ENCODE peak calls at places on chromosomes 1 and 21, in seven cellular contexts. Y is iPS DF 19.7, T is HEK293T, P is GM20000, X is OCI-LY7, D is putamen, S is IMR-90. R is an unnamed sample.

GRCh38 chr21:41802684-41803083 is 35.8 kb upstream of the RIPK4 start:
- DNase-seq in D (peak), S (no peak), X (no peak), Y (no peak), T (no peak), P (no peak), R (no peak)

GRCh38 chr1:78726686-78727085 is 77.1 kb downstream of the IFI44 start:
- DNase-seq in D (no peak), Y (no peak), S (peak), P (no peak), T (no peak), X (no peak), R (no peak)

GRCh38 chr1:52662645-52663313 is 29.8 kb downstream of the SHISAL2A start:
- DNase-seq in S (peak), Y (peak), D (no peak), X (no peak), P (no peak), T (peak), R (peak)

GRCh38 chr1:33271666-33272505 is 15.6 kb downstream of the ZNF362 start:
- DNase-seq in Y (no peak), P (no peak), X (no peak), T (no peak), S (no peak), D (no peak), R (no peak)

GRCh38 chr1:212691561-212692071 is 8.0 kb downstream of the BATF3 start:
- DNase-seq in Y (no peak), T (no peak), D (no peak), S (no peak), X (no peak), P (no peak), R (no peak)

GRCh38 chr1:2586154-2587070 is at the start of gene PRXL2B:
- DNase-seq in T (peak), D (peak), Y (peak), P (peak), S (peak), X (peak), R (peak)

GRCh38 chr21:37532868-37533780 is 166.6 kb downstream of the DYRK1A start:
- DNase-seq in P (peak), S (peak), T (no peak), D (no peak), Y (no peak), X (no peak), R (peak)

GRCh38 chr1:51532853-51533252 is 13.8 kb upstream of the EPS15 start:
- DNase-seq in S (no peak), X (no peak), Y (no peak), D (no peak), P (no peak), T (no peak), R (no peak)

GRCh38 chr1:215526846-215527151 is 40.3 kb upstream of the KCTD3 start:
- DNase-seq in P (no peak), S (no peak), D (no peak), X (no peak), T (no peak), Y (no peak), R (no peak)

GRCh38 chr1:209326876-209327275 is 256.6 kb upstream of the CAMK1G start:
- DNase-seq in D (no peak), S (no peak), T (no peak), Y (no peak), X (no peak), P (no peak), R (no peak)

GRCh38 chr21:46092026-46092764 is 5.7 kb upstream of the COL6A2 start:
- DNase-seq in Y (no peak), D (no peak), X (no peak), S (peak), P (no peak), T (no peak), R (no peak)

GRCh38 chr1:3633344-3634058 is 8.7 kb downstream of the TPRG1L start:
- DNase-seq in S (no peak), T (no peak), Y (no peak), D (no peak), P (no peak), X (no peak), R (no peak)